ENCODE peak calls at places on chromosomes 12 and 14, in seven cellular contexts. A, K, T, R, U, G and C are unnamed samples.

GRCh38 chr12:53231859-53232640 is at the start of gene RARG:
- DNase-seq in A (peak), K (peak), T (peak), R (no peak), U (peak), G (peak), C (no peak)

GRCh38 chr14:91299483-91300115 is 55.1 kb upstream of the GPR68 start:
- DNase-seq in A (no peak), K (no peak), T (no peak), R (no peak), U (no peak), G (no peak), C (no peak)

GRCh38 chr12:21248679-21249078 is 86.0 kb downstream of the SLCO1A2 start:
- DNase-seq in A (no peak), K (no peak), T (no peak), R (no peak), U (no peak), G (no peak), C (no peak)

GRCh38 chr12:117466677-117467362 is 105.4 kb upstream of the NOS1 start:
- DNase-seq in A (no peak), K (no peak), T (no peak), R (peak), U (no peak), G (no peak), C (no peak)

GRCh38 chr12:112645586-112645985 is 146.0 kb upstream of the RPH3A start:
- DNase-seq in A (no peak), K (no peak), T (no peak), R (no peak), U (no peak), G (no peak), C (no peak)

GRCh38 chr12:9750276-9751203 is 10.2 kb downstream of the CD69 start:
- DNase-seq in A (peak), K (no peak), T (peak), R (no peak), U (peak), G (no peak), C (no peak)

GRCh38 chr12:105705765-105706164 is 375.3 kb downstream of the C12orf75 start:
- DNase-seq in A (peak), K (no peak), T (peak), R (peak), U (peak), G (no peak), C (no peak)

GRCh38 chr14:106269029-106269428 is 742.6 kb downstream of the TMEM121 start:
- DNase-seq in A (no peak), K (no peak), T (no peak), R (no peak), U (no peak), G (no peak), C (no peak)

GRCh38 chr12:78672033-78672432 is 192.5 kb upstream of the SYT1 start:
- DNase-seq in A (no peak), K (no peak), T (no peak), R (no peak), U (no peak), G (no peak), C (no peak)

GRCh38 chr14:23602181-23603095 is 23.8 kb upstream of the JPH4 start:
- DNase-seq in A (no peak), K (no peak), T (no peak), R (no peak), U (no peak), G (no peak), C (no peak)

GRCh38 chr12:82176761-82177490 is 181.3 kb downstream of the CCDC59 start:
- DNase-seq in A (no peak), K (no peak), T (no peak), R (no peak), U (no peak), G (no peak), C (no peak)

DNA sequence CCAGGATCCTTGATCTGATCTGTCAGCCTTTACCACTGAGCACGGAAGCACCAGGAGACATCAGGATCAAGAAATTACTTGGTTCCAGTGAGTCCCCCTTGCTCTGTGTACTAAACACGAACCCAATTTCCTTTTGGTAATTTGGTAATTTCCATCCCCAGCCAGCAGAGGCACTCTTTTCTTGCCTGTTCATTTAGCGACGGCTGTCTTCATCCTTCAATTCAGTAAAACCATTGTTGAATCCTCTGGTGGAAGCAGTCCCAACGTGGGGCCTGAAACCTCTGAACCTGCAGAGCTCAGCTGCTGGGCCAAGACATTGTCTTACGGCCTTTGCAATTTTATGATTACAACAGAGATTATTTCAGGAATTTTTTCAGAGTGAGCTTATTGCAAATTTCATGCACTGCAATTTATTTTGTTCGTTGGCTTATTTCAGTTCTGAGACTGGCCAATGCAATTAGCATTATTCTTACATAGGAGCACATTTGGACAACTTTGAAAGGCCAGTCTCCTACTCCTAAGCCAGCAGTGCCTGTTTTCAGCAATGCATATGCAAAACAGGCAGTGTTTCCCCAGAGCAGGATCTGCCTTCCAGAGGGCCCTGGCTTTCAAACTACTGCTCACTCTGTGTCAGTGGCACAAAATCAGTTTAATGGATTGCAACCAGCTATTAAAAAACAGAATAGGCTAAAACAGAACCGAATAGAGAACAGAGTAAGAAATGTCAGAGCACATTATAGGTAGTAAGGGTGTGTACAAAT is 372.9 kb upstream of the TMEM132C start:
- DNase-seq in A (peak), K (no peak), T (no peak), R (no peak), U (no peak), G (no peak), C (no peak)
- TF ChIP-seq CTCF in A (peak), K (no peak), T (no peak), R (peak), U (no peak), G (peak), C (no peak)

GRCh38 chr12:56315626-56316473 is at the start of gene CNPY2:
- DNase-seq in A (peak), K (peak), T (peak), R (peak), U (peak), G (peak), C (peak)

GRCh38 chr12:56321027-56321426 is 5.2 kb upstream of the CNPY2 start:
- DNase-seq in A (no peak), K (no peak), T (no peak), R (no peak), U (no peak), G (no peak), C (peak)

GRCh38 chr12:56315256-56315625 is 547 bp downstream of the CNPY2 start:
- DNase-seq in A (peak), K (no peak), T (no peak), R (no peak), U (no peak), G (no peak), C (no peak)

DNA sequence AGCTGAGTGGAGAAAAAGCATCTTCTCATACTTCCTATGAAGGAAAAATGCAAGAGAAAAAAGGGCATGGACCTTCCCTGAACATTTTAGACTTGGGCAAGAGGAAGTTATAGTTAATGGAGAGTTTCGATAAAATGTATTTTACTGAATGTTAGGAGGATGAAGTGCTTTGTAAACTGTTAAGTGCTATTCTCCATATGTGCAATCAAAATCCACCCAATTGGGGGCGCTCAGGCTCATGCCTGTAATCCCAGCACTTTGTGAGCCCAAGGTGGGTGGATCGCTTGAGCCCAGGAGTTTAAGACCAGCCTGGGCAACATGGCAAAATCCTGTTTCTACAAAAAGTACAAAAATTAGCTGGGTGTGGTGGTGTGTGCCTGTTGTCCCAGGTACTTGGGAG is 1.9 kb upstream of the CNPY2 start:
- DNase-seq in A (no peak), K (no peak), T (no peak), R (no peak), U (no peak), G (no peak), C (no peak)
- TF ChIP-seq CTCF in A (no peak), K (no peak), T (no peak), R (no peak), U (no peak), G (no peak), C (no peak)

GRCh38 chr14:71863049-71863448 is 69.2 kb upstream of the RGS6 start:
- DNase-seq in A (no peak), K (no peak), T (no peak), R (no peak), U (no peak), G (no peak), C (no peak)
- TF ChIP-seq CTCF in A (no peak), K (no peak), T (no peak), R (no peak), U (no peak), G (peak), C (no peak)

GRCh38 chr14:35331605-35332516 is 39.7 kb downstream of the PSMA6 start:
- DNase-seq in A (no peak), K (no peak), T (peak), R (no peak), U (no peak), G (no peak), C (peak)
- TF ChIP-seq CTCF in A (no peak), K (no peak), T (no peak), R (no peak), U (no peak), G (no peak), C (no peak)

DNA sequence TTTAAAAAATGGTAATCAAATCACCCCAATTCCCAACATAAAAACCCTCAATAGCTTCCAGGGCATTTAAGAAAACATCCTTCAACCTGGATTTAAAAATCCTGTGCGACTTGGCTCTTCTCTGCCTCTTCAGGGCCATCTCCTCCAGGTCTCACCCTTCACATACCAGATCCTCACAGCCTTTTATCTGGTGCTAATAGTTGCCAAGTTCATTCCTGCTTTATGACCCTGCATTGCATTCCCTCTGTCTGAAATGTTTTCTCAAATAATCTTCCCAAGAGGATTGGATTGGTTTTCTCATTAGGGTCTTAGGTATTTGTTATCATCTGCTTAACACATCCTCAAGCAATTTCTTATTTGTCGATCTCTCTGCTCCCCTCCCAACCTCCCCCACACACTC is 832.0 kb downstream of the GALC start:
- DNase-seq in A (no peak), K (no peak), T (no peak), R (no peak), U (no peak), G (no peak), C (no peak)
- TF ChIP-seq CTCF in A (no peak), K (no peak), T (no peak), R (no peak), U (no peak), G (no peak), C (no peak)

GRCh38 chr14:69288956-69289705 is 29.2 kb downstream of the GALNT16 start:
- DNase-seq in A (no peak), K (no peak), T (no peak), R (no peak), U (no peak), G (no peak), C (no peak)

GRCh38 chr14:69289811-69290520 is 30.0 kb downstream of the GALNT16 start:
- DNase-seq in A (no peak), K (no peak), T (no peak), R (no peak), U (no peak), G (no peak), C (no peak)

GRCh38 chr14:69287096-69287991 is 27.4 kb downstream of the GALNT16 start:
- DNase-seq in A (no peak), K (no peak), T (no peak), R (no peak), U (no peak), G (no peak), C (no peak)

GRCh38 chr14:69285661-69286255 is 25.8 kb downstream of the GALNT16 start:
- DNase-seq in A (no peak), K (no peak), T (no peak), R (peak), U (no peak), G (no peak), C (no peak)

GRCh38 chr14:69288001-69288771 is 28.2 kb downstream of the GALNT16 start:
- DNase-seq in A (peak), K (no peak), T (peak), R (peak), U (peak), G (no peak), C (no peak)
- TF ChIP-seq CTCF in A (peak), K (no peak), T (no peak), R (peak), U (peak), G (peak), C (peak)

DNA sequence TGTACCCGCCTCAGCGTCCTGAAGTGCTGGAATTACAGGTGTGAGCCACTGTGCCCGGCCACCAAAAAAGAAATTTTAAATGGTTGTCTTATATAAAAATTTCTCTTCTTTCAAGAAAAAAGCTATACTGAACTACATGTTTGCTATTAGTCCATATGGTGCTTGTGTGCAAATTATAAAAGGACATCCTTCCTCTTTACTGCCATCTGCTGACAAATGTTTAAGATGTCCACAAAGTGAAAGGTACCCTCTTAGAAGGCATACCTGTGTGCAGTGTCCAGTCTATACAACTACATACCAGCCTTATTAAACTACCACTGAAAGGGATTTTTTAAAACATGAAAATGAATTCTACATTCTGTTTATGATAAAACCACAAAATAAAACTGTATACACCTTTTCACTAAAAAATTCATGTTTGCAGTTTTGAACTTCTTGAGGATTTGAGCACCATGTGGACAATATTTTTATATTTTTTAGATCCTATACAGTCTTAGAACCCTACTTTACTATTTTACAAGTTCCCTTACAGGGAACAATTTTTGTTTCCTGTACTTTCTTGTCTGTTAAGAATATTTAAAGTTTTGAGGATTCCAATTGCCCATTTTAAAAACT is 32.8 kb upstream of the TOMM20L start:
- DNase-seq in A (no peak), K (no peak), T (peak), R (no peak), U (no peak), G (no peak), C (no peak)
- TF ChIP-seq CTCF in A (peak), K (no peak), T (peak), R (peak), U (no peak), G (peak), C (no peak)

GRCh38 chr14:99525699-99526080 is 44.5 kb downstream of the CCNK start:
- DNase-seq in A (no peak), K (no peak), T (no peak), R (no peak), U (no peak), G (no peak), C (no peak)

GRCh38 chr14:99523661-99524050 is 42.4 kb downstream of the CCNK start:
- DNase-seq in A (no peak), K (no peak), T (no peak), R (no peak), U (no peak), G (no peak), C (peak)

GRCh38 chr14:99524091-99524661 is 43.0 kb downstream of the CCNK start:
- DNase-seq in A (peak), K (no peak), T (no peak), R (no peak), U (no peak), G (no peak), C (no peak)

GRCh38 chr14:99522934-99523660 is 41.9 kb downstream of the CCNK start:
- DNase-seq in A (peak), K (no peak), T (no peak), R (no peak), U (no peak), G (no peak), C (peak)

GRCh38 chr14:99524804-99525698 is 43.8 kb downstream of the CCNK start:
- DNase-seq in A (no peak), K (no peak), T (peak), R (no peak), U (no peak), G (no peak), C (no peak)
- TF ChIP-seq CTCF in A (no peak), K (no peak), T (peak), R (peak), U (no peak), G (peak), C (no peak)

GRCh38 chr12:22588817-22589216 is 36.2 kb upstream of the ETNK1 start:
- DNase-seq in A (no peak), K (no peak), T (no peak), R (no peak), U (no peak), G (no peak), C (no peak)
- TF ChIP-seq CTCF in A (no peak), K (no peak), T (no peak), R (no peak), U (no peak), G (no peak), C (no peak)